ENCODE peak calls at places on chromosomes 16 and 17, in nine cellular contexts. P, Q, H, G, J, C, R, W and M are unnamed samples.
A peak's percentile ranks its signal among the peaks of the same experiment; 100 is the strongest.

GRCh38 chr17:2247005-2247404 is 56.6 kb downstream of the SMG6 start:
- DNase-seq in G (no peak), W (no peak), R (no peak), Q (no peak), J (no peak), C (no peak), H (no peak), P (no peak), M (no peak)

GRCh38 chr17:8173871-8174322 is 2.3 kb downstream of the TMEM107 start:
- DNase-seq in G (no peak), Q (no peak), J (no peak), W (no peak), H (no peak), C (no peak), R (no peak), P (no peak), M (peak; percentile 59)

GRCh38 chr17:61947367-61948078 is 19.7 kb upstream of the INTS2 start:
- DNase-seq in C (no peak), R (peak; percentile 35), P (no peak), H (no peak), G (no peak), J (no peak), Q (no peak), W (no peak), M (no peak)

GRCh38 chr17:17348872-17349723 is 45.9 kb downstream of the NT5M start:
- DNase-seq in P (no peak), R (no peak), Q (no peak), G (no peak), C (no peak), H (no peak), W (no peak), J (no peak), M (no peak)

GRCh38 chr16:22123146-22123545 is 30.8 kb downstream of the VWA3A start:
- DNase-seq in P (no peak), W (no peak), H (no peak), Q (no peak), R (no peak), C (no peak), G (no peak), J (no peak), M (peak; percentile 12)

GRCh38 chr16:85227924-85228462 is 115.7 kb upstream of the CIBAR2 start:
- DNase-seq in G (peak; percentile 78), H (peak; percentile 26), W (no peak), J (no peak), Q (no peak), R (no peak), C (no peak), P (peak; percentile 76), M (no peak)

GRCh38 chr17:45729284-45729907 is 54.7 kb upstream of the CRHR1 start:
- DNase-seq in P (no peak), C (no peak), R (no peak), J (no peak), G (peak; percentile 19), W (no peak), Q (no peak), H (no peak), M (no peak)

GRCh38 chr17:67294451-67295199 is 49.6 kb upstream of the HELZ start:
- DNase-seq in C (no peak), R (no peak), G (no peak), Q (no peak), W (no peak), H (no peak), P (no peak), J (no peak), M (no peak)

GRCh38 chr17:27353469-27354050 is 59.6 kb downstream of the WSB1 start:
- DNase-seq in R (peak; percentile 93), H (peak; percentile 75), C (peak; percentile 85), J (peak; percentile 73), P (peak; percentile 92), W (peak; percentile 91), G (peak; percentile 78), Q (no peak), M (peak; percentile 93)

GRCh38 chr17:19336938-19337711 is 25.4 kb downstream of the B9D1 start:
- DNase-seq in W (no peak), G (no peak), R (no peak), C (no peak), Q (no peak), P (no peak), H (peak; percentile 61), J (no peak), M (no peak)

GRCh38 chr16:324451-325334 is 27.8 kb downstream of the AXIN1 start:
- DNase-seq in C (no peak), J (peak; percentile 82), P (no peak), W (no peak), H (no peak), Q (no peak), R (no peak), G (no peak), M (no peak)

GRCh38 chr17:43663383-43663782 is 1.7 kb upstream of the MEOX1 start:
- DNase-seq in P (no peak), H (no peak), W (no peak), R (no peak), G (no peak), J (no peak), Q (no peak), C (no peak), M (no peak)

GRCh38 chr17:64006361-64007088 is 8.4 kb downstream of the PRR29 start:
- DNase-seq in R (no peak), Q (no peak), G (no peak), H (no peak), P (no peak), C (no peak), J (no peak), W (no peak), M (no peak)

GRCh38 chr17:35432176-35433074 is at the start of gene SLFN12:
- DNase-seq in P (peak; percentile 98), C (no peak), G (no peak), W (no peak), J (peak; percentile 77), H (no peak), Q (peak; percentile 87), R (no peak), M (no peak)

GRCh38 chr17:8016632-8017424 is 14.4 kb downstream of the GUCY2D start:
- DNase-seq in P (no peak), W (peak; percentile 46), Q (no peak), C (peak; percentile 41), H (no peak), G (peak; percentile 62), J (peak; percentile 36), R (peak; percentile 65), M (peak; percentile 82)